ENCODE peak calls at places on chromosome 11, in seven cellular contexts. One of them, this sample, is unnamed.

GRCh38 chr11:72899238-72899637 is 85.0 kb downstream of the ATG16L2 start:
- DNase-seq in mesenteric fat pad: no peak
- DNase-seq in stimulated activated CD4-positive, alpha-beta T cell treated with anti-CD3 and anti-CD28 coated beads, Interleukin-4, amount 100 ng/mL, for 1 hour: no peak
- DNase-seq in M059J: peak
- DNase-seq in HCT116: no peak
- DNase-seq in progenitor cell of endocrine pancreas: no peak
- DNase-seq in skeletal muscle cell: no peak
- DNase-seq in this sample: no peak

GRCh38 chr11:1652442-1652777 is 22.8 kb downstream of the KRTAP5-5 start:
- DNase-seq in mesenteric fat pad: no peak
- DNase-seq in stimulated activated CD4-positive, alpha-beta T cell treated with anti-CD3 and anti-CD28 coated beads, Interleukin-4, amount 100 ng/mL, for 1 hour: no peak
- DNase-seq in M059J: no peak
- DNase-seq in HCT116: no peak
- DNase-seq in progenitor cell of endocrine pancreas: no peak
- DNase-seq in skeletal muscle cell: no peak
- DNase-seq in this sample: no peak

GRCh38 chr11:56885182-56885581 is 103.5 kb upstream of the OR5AK2 start:
- DNase-seq in mesenteric fat pad: no peak
- DNase-seq in stimulated activated CD4-positive, alpha-beta T cell treated with anti-CD3 and anti-CD28 coated beads, Interleukin-4, amount 100 ng/mL, for 1 hour: no peak
- DNase-seq in M059J: no peak
- DNase-seq in HCT116: no peak
- DNase-seq in progenitor cell of endocrine pancreas: peak
- DNase-seq in skeletal muscle cell: no peak
- DNase-seq in this sample: no peak

GRCh38 chr11:47399860-47400812 is 8.3 kb upstream of the SLC39A13 start:
- DNase-seq in mesenteric fat pad: no peak
- DNase-seq in stimulated activated CD4-positive, alpha-beta T cell treated with anti-CD3 and anti-CD28 coated beads, Interleukin-4, amount 100 ng/mL, for 1 hour: peak
- DNase-seq in M059J: no peak
- DNase-seq in HCT116: no peak
- DNase-seq in progenitor cell of endocrine pancreas: no peak
- DNase-seq in skeletal muscle cell: no peak
- DNase-seq in this sample: no peak

GRCh38 chr11:83364500-83365059 is 78.4 kb upstream of the CCDC90B start:
- DNase-seq in mesenteric fat pad: no peak
- DNase-seq in stimulated activated CD4-positive, alpha-beta T cell treated with anti-CD3 and anti-CD28 coated beads, Interleukin-4, amount 100 ng/mL, for 1 hour: no peak
- DNase-seq in M059J: no peak
- DNase-seq in HCT116: no peak
- DNase-seq in progenitor cell of endocrine pancreas: no peak
- DNase-seq in skeletal muscle cell: no peak
- DNase-seq in this sample: no peak

GRCh38 chr11:6237271-6237670 is 1.6 kb upstream of the CNGA4 start:
- DNase-seq in mesenteric fat pad: no peak
- DNase-seq in stimulated activated CD4-positive, alpha-beta T cell treated with anti-CD3 and anti-CD28 coated beads, Interleukin-4, amount 100 ng/mL, for 1 hour: no peak
- DNase-seq in M059J: no peak
- DNase-seq in HCT116: no peak
- DNase-seq in progenitor cell of endocrine pancreas: no peak
- DNase-seq in skeletal muscle cell: no peak
- DNase-seq in this sample: no peak

GRCh38 chr11:559712-560304 is 730 bp downstream of the LMNTD2 start:
- DNase-seq in mesenteric fat pad: no peak
- DNase-seq in stimulated activated CD4-positive, alpha-beta T cell treated with anti-CD3 and anti-CD28 coated beads, Interleukin-4, amount 100 ng/mL, for 1 hour: no peak
- DNase-seq in M059J: no peak
- DNase-seq in HCT116: peak
- DNase-seq in progenitor cell of endocrine pancreas: no peak
- DNase-seq in skeletal muscle cell: no peak
- DNase-seq in this sample: no peak

GRCh38 chr11:115552151-115552550 is 47.9 kb upstream of the CADM1 start:
- DNase-seq in mesenteric fat pad: no peak
- DNase-seq in stimulated activated CD4-positive, alpha-beta T cell treated with anti-CD3 and anti-CD28 coated beads, Interleukin-4, amount 100 ng/mL, for 1 hour: no peak
- DNase-seq in M059J: peak
- DNase-seq in HCT116: no peak
- DNase-seq in progenitor cell of endocrine pancreas: no peak
- DNase-seq in skeletal muscle cell: no peak
- DNase-seq in this sample: no peak

GRCh38 chr11:9573775-9574555 is 495 bp downstream of the WEE1 start:
- DNase-seq in mesenteric fat pad: peak
- DNase-seq in stimulated activated CD4-positive, alpha-beta T cell treated with anti-CD3 and anti-CD28 coated beads, Interleukin-4, amount 100 ng/mL, for 1 hour: no peak
- DNase-seq in M059J: no peak
- DNase-seq in HCT116: no peak
- DNase-seq in progenitor cell of endocrine pancreas: no peak
- DNase-seq in skeletal muscle cell: no peak
- DNase-seq in this sample: no peak

GRCh38 chr11:62439785-62440602 is 21.2 kb downstream of the SCGB1A1 start:
- DNase-seq in mesenteric fat pad: no peak
- DNase-seq in stimulated activated CD4-positive, alpha-beta T cell treated with anti-CD3 and anti-CD28 coated beads, Interleukin-4, amount 100 ng/mL, for 1 hour: no peak
- DNase-seq in M059J: peak
- DNase-seq in HCT116: no peak
- DNase-seq in progenitor cell of endocrine pancreas: no peak
- DNase-seq in skeletal muscle cell: peak
- DNase-seq in this sample: no peak

GRCh38 chr11:12599408-12600143 is 74.6 kb upstream of the TEAD1 start:
- DNase-seq in mesenteric fat pad: no peak
- DNase-seq in stimulated activated CD4-positive, alpha-beta T cell treated with anti-CD3 and anti-CD28 coated beads, Interleukin-4, amount 100 ng/mL, for 1 hour: peak
- DNase-seq in M059J: no peak
- DNase-seq in HCT116: peak
- DNase-seq in progenitor cell of endocrine pancreas: peak
- DNase-seq in skeletal muscle cell: no peak
- DNase-seq in this sample: no peak

GRCh38 chr11:56905442-56905841 is 83.3 kb upstream of the OR5AK2 start:
- DNase-seq in mesenteric fat pad: no peak
- DNase-seq in stimulated activated CD4-positive, alpha-beta T cell treated with anti-CD3 and anti-CD28 coated beads, Interleukin-4, amount 100 ng/mL, for 1 hour: no peak
- DNase-seq in M059J: no peak
- DNase-seq in HCT116: no peak
- DNase-seq in progenitor cell of endocrine pancreas: no peak
- DNase-seq in skeletal muscle cell: no peak
- DNase-seq in this sample: no peak